ENCODE peak calls at places on chromosomes 5 and 9, in five cellular contexts. X, S, B, R and O are unnamed samples.

GRCh38 chr5:132830436-132831094 is at the start of gene SHROOM1:
- DNase-seq in R (peak), X (no peak), S (no peak), B (no peak), O (no peak)

GRCh38 chr5:14357441-14357840 is 214.3 kb downstream of the TRIO start:
- DNase-seq in X (no peak), B (no peak), S (no peak), R (no peak), O (no peak)

GRCh38 chr9:97808972-97809371 is 44.1 kb upstream of the FOXE1 start:
- DNase-seq in X (no peak), R (no peak), B (no peak), S (no peak), O (no peak)

GRCh38 chr5:16869821-16870796 is 66.0 kb downstream of the MYO10 start:
- DNase-seq in X (no peak), S (no peak), B (no peak), R (no peak), O (no peak)

GRCh38 chr5:134905246-134905996 is 490 bp downstream of the PCBD2 start:
- DNase-seq in X (peak), R (peak), S (no peak), B (no peak), O (peak)

GRCh38 chr5:157266286-157267007 is 524 bp downstream of the CYFIP2 start:
- DNase-seq in B (no peak), S (no peak), X (peak), R (no peak), O (peak)

GRCh38 chr9:341634-342421 is 127.2 kb downstream of the DOCK8 start:
- DNase-seq in S (no peak), X (no peak), B (no peak), R (no peak), O (no peak)

GRCh38 chr9:135136481-135136880 is 49.0 kb downstream of the OLFM1 start:
- DNase-seq in S (no peak), B (no peak), R (no peak), X (no peak), O (no peak)

GRCh38 chr5:160274483-160274931 is 37.9 kb downstream of the CCNJL start:
- DNase-seq in B (no peak), S (no peak), X (no peak), R (no peak), O (no peak)

GRCh38 chr5:150085950-150086715 is at the start of gene CSF1R:
- DNase-seq in B (no peak), S (no peak), R (no peak), X (no peak), O (peak)

GRCh38 chr9:85290019-85290418 is 451.7 kb downstream of the AGTPBP1 start:
- DNase-seq in B (no peak), R (no peak), S (no peak), X (no peak), O (peak)

GRCh38 chr9:751137-752051 is 90.1 kb upstream of the DMRT1 start:
- DNase-seq in B (no peak), R (no peak), X (no peak), S (no peak), O (peak)

GRCh38 chr5:23367863-23368262 is 139.5 kb upstream of the PRDM9 start:
- DNase-seq in S (no peak), B (no peak), X (no peak), R (no peak), O (no peak)

GRCh38 chr5:104859437-104859836 is 1296.8 kb upstream of the NUDT12 start:
- DNase-seq in B (no peak), X (no peak), S (no peak), R (no peak), O (peak)

GRCh38 chr9:109624901-109625300 is 126.8 kb upstream of the PTPN3 start:
- DNase-seq in B (no peak), S (no peak), X (no peak), R (no peak), O (no peak)

GRCh38 chr9:91771027-91771426 is 179.0 kb downstream of the ROR2 start:
- DNase-seq in B (no peak), R (no peak), X (no peak), S (no peak), O (no peak)

GRCh38 chr5:73617510-73618279 is 8.3 kb upstream of the ARHGEF28 start:
- DNase-seq in S (no peak), B (no peak), X (no peak), R (no peak), O (no peak)

GRCh38 chr5:9263656-9264055 is 282.2 kb downstream of the SEMA5A start:
- DNase-seq in X (no peak), R (no peak), S (no peak), B (no peak), O (no peak)

GRCh38 chr9:124818431-124819281 is 34.6 kb upstream of the WDR38 start:
- DNase-seq in B (no peak), R (no peak), X (no peak), S (no peak), O (peak)

GRCh38 chr5:62649476-62650113 is 71.0 kb downstream of the LRRC70 start:
- DNase-seq in X (no peak), S (no peak), B (no peak), R (no peak), O (no peak)

GRCh38 chr9:135247174-135247930 is 159.9 kb downstream of the OLFM1 start:
- DNase-seq in X (no peak), B (no peak), S (no peak), R (no peak), O (no peak)

GRCh38 chr5:154771383-154771901 is 16.3 kb downstream of the LARP1 start:
- DNase-seq in B (peak), S (no peak), R (no peak), X (no peak), O (no peak)

GRCh38 chr5:165334186-165334585 is 1828.8 kb downstream of the MAT2B start:
- DNase-seq in R (peak), S (no peak), X (no peak), B (no peak), O (no peak)

GRCh38 chr5:116980581-116980980 is 406.0 kb upstream of the SEMA6A start:
- DNase-seq in B (no peak), S (no peak), R (no peak), X (no peak), O (no peak)

GRCh38 chr5:165999693-166000092 is 2291.8 kb upstream of the WWC1 start:
- DNase-seq in S (no peak), X (no peak), B (no peak), R (no peak), O (no peak)

GRCh38 chr9:127898433-127899199 is 787 bp downstream of the ST6GALNAC6 start:
- DNase-seq in B (no peak), S (no peak), R (peak), X (peak), O (peak)

GRCh38 chr9:13778486-13779110 is 499.1 kb upstream of the MPDZ start:
- DNase-seq in S (no peak), X (no peak), R (no peak), B (no peak), O (no peak)

GRCh38 chr5:151597749-151598148 is 6.6 kb upstream of the FAT2 start:
- DNase-seq in B (no peak), X (no peak), S (no peak), R (no peak), O (no peak)

GRCh38 chr5:6745706-6746217 is 32.5 kb downstream of the TENT4A start:
- DNase-seq in X (no peak), S (no peak), B (no peak), R (no peak), O (peak)

GRCh38 chr5:35171108-35171507 is 59.2 kb downstream of the PRLR start:
- DNase-seq in X (no peak), S (no peak), B (no peak), R (no peak), O (no peak)

GRCh38 chr5:143237664-143238063 is 165.8 kb downstream of the NR3C1 start:
- DNase-seq in B (no peak), R (no peak), X (no peak), S (no peak), O (no peak)